ENCODE peak calls at places on chromosome 20, in six cellular contexts. X, D, U, Y, N and E are unnamed samples.

GRCh38 chr20:37355252-37356180 is 9.6 kb downstream of the SRC start:
- DNase-seq in X (no peak), D (no peak), U (no peak), Y (no peak), N (no peak), E (no peak)

GRCh38 chr20:1802385-1803215 is 92.6 kb upstream of the SIRPA start:
- DNase-seq in X (no peak), D (peak; percentile 76), U (no peak), Y (peak; percentile 83), N (peak; percentile 7), E (peak; percentile 58)

GRCh38 chr20:53208110-53208908 is 236.2 kb downstream of the TSHZ2 start:
- DNase-seq in X (no peak), D (no peak), U (no peak), Y (no peak), N (no peak), E (no peak)

GRCh38 chr20:44052166-44052565 is 134.8 kb downstream of the JPH2 start:
- DNase-seq in X (no peak), D (no peak), U (no peak), Y (no peak), N (no peak), E (peak; percentile 1)

GRCh38 chr20:4665591-4665990 is 56.1 kb upstream of the PRND start:
- DNase-seq in X (no peak), D (no peak), U (no peak), Y (no peak), N (no peak), E (no peak)

GRCh38 chr20:19783966-19784401 is 25.9 kb downstream of the RIN2 start:
- DNase-seq in X (peak; percentile 18), D (no peak), U (no peak), Y (peak; percentile 67), N (no peak), E (peak; percentile 63)

GRCh38 chr20:58938078-58938477 is 43.0 kb upstream of the NELFCD start:
- DNase-seq in X (no peak), D (no peak), U (no peak), Y (no peak), N (no peak), E (no peak)

GRCh38 chr20:5309971-5310370 is 6.8 kb downstream of the PROKR2 start:
- DNase-seq in X (no peak), D (no peak), U (no peak), Y (no peak), N (no peak), E (no peak)

GRCh38 chr20:45311589-45312211 is 3.6 kb upstream of the MATN4 start:
- DNase-seq in X (no peak), D (peak; percentile 78), U (no peak), Y (peak; percentile 68), N (peak; percentile 63), E (no peak)

GRCh38 chr20:32435449-32436107 is 77.4 kb downstream of the ASXL1 start:
- DNase-seq in X (no peak), D (no peak), U (no peak), Y (no peak), N (no peak), E (no peak)

GRCh38 chr20:63090682-63091571 is 84.2 kb upstream of the BHLHE23 start:
- DNase-seq in X (no peak), D (no peak), U (no peak), Y (peak; percentile 31), N (no peak), E (peak; percentile 47)

GRCh38 chr20:57493091-57493615 is 31.8 kb downstream of the CTCFL start:
- DNase-seq in X (no peak), D (no peak), U (no peak), Y (no peak), N (no peak), E (no peak)

GRCh38 chr20:3749689-3750639 is 17.5 kb downstream of the HSPA12B start:
- DNase-seq in X (no peak), D (peak; percentile 79), U (no peak), Y (no peak), N (peak; percentile 14), E (no peak)

GRCh38 chr20:38171301-38172010 is 6.4 kb upstream of the TGM2 start:
- DNase-seq in X (no peak), D (no peak), U (no peak), Y (no peak), N (no peak), E (no peak)

GRCh38 chr20:48298851-48299484 is 513.7 kb upstream of the SULF2 start:
- DNase-seq in X (peak; percentile 90), D (no peak), U (no peak), Y (no peak), N (no peak), E (no peak)

GRCh38 chr20:18734525-18735189 is 78.9 kb upstream of the SCP2D1 start:
- DNase-seq in X (no peak), D (no peak), U (no peak), Y (no peak), N (no peak), E (no peak)

GRCh38 chr20:24917056-24917455 is 32.0 kb upstream of the CST7 start:
- DNase-seq in X (no peak), D (no peak), U (no peak), Y (no peak), N (no peak), E (no peak)

GRCh38 chr20:4920131-4920530 is 81.2 kb downstream of the SLC23A2 start:
- DNase-seq in X (no peak), D (no peak), U (no peak), Y (no peak), N (no peak), E (no peak)

GRCh38 chr20:45306431-45306982 is at the start of gene RBPJL:
- DNase-seq in X (no peak), D (peak; percentile 49), U (no peak), Y (no peak), N (peak; percentile 28), E (no peak)